ENCODE peak calls at places on chromosomes 13 and 19, in six cellular contexts. V, L, Z, E, C and F are unnamed samples.

GRCh38 chr13:98033277-98034247 is 80.1 kb downstream of the IPO5 start:
- DNase-seq in V (peak), L (peak), Z (no peak), E (no peak), C (no peak), F (peak)

GRCh38 chr13:75635101-75635620 is 969 bp upstream of the LMO7 start:
- DNase-seq in V (peak), L (no peak), Z (no peak), E (no peak), C (no peak), F (no peak)

GRCh38 chr13:50847501-50847900 is 4.0 kb upstream of the DLEU7 start:
- DNase-seq in V (no peak), L (no peak), Z (no peak), E (no peak), C (no peak), F (no peak)

GRCh38 chr19:44794610-44795009 is 14.3 kb upstream of the BCAM start:
- DNase-seq in V (no peak), L (no peak), Z (no peak), E (no peak), C (no peak), F (no peak)

GRCh38 chr13:102399791-102400618 is 1.8 kb downstream of the FGF14 start:
- DNase-seq in V (no peak), L (no peak), Z (no peak), E (peak), C (no peak), F (no peak)

GRCh38 chr13:31198524-31198923 is 1.3 kb upstream of the B3GLCT start:
- DNase-seq in V (no peak), L (no peak), Z (no peak), E (no peak), C (no peak), F (no peak)

GRCh38 chr19:1213391-1214286 is 8.1 kb downstream of the STK11 start:
- DNase-seq in V (no peak), L (no peak), Z (peak), E (no peak), C (no peak), F (no peak)

GRCh38 chr19:290539-291521 is at the start of gene PLPP2:
- DNase-seq in V (no peak), L (no peak), Z (no peak), E (peak), C (no peak), F (peak)

GRCh38 chr19:2484178-2484937 is 8.4 kb downstream of the GADD45B start:
- DNase-seq in V (no peak), L (no peak), Z (no peak), E (no peak), C (no peak), F (no peak)

GRCh38 chr13:20405691-20406090 is 120.0 kb downstream of the CRYL1 start:
- DNase-seq in V (no peak), L (no peak), Z (no peak), E (peak), C (no peak), F (no peak)

GRCh38 chr19:53824134-53824611 is at the start of gene NLRP12:
- DNase-seq in V (no peak), L (no peak), Z (no peak), E (no peak), C (no peak), F (no peak)

GRCh38 chr19:3189702-3190469 is 4.2 kb downstream of the NCLN start:
- DNase-seq in V (no peak), L (no peak), Z (no peak), E (no peak), C (no peak), F (peak)

GRCh38 chr13:110636701-110637201 is 21.4 kb downstream of the NAXD start:
- DNase-seq in V (no peak), L (no peak), Z (no peak), E (no peak), C (no peak), F (no peak)

GRCh38 chr19:29668746-29669609 is 3.7 kb downstream of the PLEKHF1 start:
- DNase-seq in V (no peak), L (no peak), Z (no peak), E (no peak), C (no peak), F (no peak)

GRCh38 chr19:29667941-29668340 is 2.7 kb downstream of the PLEKHF1 start:
- DNase-seq in V (no peak), L (no peak), Z (no peak), E (no peak), C (no peak), F (no peak)

GRCh38 chr19:29665826-29666633 is 769 bp downstream of the PLEKHF1 start:
- DNase-seq in V (no peak), L (no peak), Z (no peak), E (peak), C (no peak), F (no peak)

GRCh38 chr19:29666634-29667389 is 1.6 kb downstream of the PLEKHF1 start:
- DNase-seq in V (peak), L (no peak), Z (no peak), E (peak), C (no peak), F (no peak)

DNA sequence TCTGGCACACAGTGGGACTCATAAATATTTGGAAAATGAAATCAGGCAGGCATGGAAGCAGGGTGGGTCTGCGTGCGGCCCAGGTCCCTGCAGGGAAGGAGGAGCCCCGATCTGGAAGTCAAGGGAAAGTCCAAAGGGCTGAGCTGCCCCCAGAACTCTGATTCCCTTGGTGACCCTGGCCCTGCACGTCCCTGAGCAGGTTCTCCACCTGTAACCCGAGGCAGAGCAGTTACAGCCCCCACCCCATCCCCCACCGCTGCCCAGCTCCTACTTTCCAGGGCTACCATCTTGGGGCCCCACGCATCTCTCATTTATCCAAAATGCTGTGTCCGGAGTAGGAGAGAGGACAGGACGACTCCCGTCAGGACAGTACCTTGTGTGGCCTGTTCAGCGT is 2.1 kb downstream of the PLEKHF1 start:
- DNase-seq in V (no peak), L (no peak), Z (no peak), E (no peak), C (no peak), F (no peak)
- H3K4me3 ChIP-seq in V (no peak), L (no peak), Z (peak), E (no peak), C (no peak), F (peak)

DNA sequence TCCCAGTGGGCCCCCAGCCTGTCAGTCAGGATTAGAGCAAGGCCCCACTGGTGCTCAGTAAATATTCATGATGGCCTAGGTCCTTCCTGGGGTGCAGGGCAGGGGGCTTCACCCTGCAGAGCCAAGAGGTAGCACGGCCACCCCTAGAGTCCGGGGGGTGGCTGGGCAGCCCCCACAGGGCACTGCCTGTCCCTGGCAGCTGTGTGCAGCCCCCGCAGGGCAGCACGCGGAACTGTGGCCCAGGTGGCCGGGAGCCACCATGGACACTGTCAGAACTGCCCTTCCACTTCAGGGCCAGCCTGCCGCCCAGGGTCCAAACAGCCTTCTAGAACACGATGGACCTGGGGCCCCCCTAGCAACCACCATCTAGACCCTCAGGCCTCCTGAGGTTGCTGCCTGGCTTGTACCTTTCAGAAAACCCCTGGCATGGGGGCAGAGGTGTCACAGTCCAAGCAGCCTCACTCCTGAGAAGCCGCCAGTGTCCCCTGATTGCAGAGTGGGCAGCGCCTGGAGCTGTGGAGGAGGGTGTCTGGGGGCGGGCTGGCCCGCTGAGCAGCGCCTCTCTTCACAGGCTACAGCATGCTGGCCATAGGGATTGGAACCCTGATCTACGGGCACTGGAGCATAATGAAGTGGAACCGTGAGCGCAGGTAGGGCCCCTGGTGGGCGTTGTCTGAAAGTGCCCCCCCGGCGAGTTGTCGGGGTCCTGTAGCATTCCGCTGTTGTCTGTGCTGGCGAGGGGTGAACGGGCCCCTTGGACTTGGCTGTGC is 2.9 kb upstream of the YJEFN3 start:
- DNase-seq in V (no peak), L (no peak), Z (no peak), E (no peak), C (no peak), F (no peak)
- TF ChIP-seq ZNF274 in V (no peak), L (no peak), Z (no peak), E (no peak), C (no peak), F (no peak)

GRCh38 chr13:61410266-61410665 is 5.4 kb downstream of the PCDH20 start:
- DNase-seq in V (no peak), L (no peak), Z (no peak), E (no peak), C (no peak), F (no peak)
- H3K4me3 ChIP-seq in V (no peak), L (no peak), Z (no peak), E (no peak), C (no peak), F (no peak)

GRCh38 chr13:95185851-95186250 is 115.4 kb downstream of the ABCC4 start:
- DNase-seq in V (no peak), L (no peak), Z (no peak), E (no peak), C (no peak), F (no peak)
- TF ChIP-seq ZNF274 in V (no peak), L (no peak), Z (no peak), E (no peak), C (no peak), F (no peak)

GRCh38 chr19:35204799-35205732 is 23.5 kb downstream of the FAM187B start:
- DNase-seq in V (no peak), L (no peak), Z (peak), E (no peak), C (no peak), F (peak)

GRCh38 chr19:35206855-35207254 is 21.7 kb downstream of the FAM187B start:
- DNase-seq in V (no peak), L (no peak), Z (no peak), E (no peak), C (no peak), F (peak)

GRCh38 chr19:35205733-35206323 is 22.7 kb downstream of the FAM187B start:
- DNase-seq in V (no peak), L (no peak), Z (no peak), E (no peak), C (no peak), F (no peak)

GRCh38 chr19:35207391-35207871 is 21.1 kb downstream of the FAM187B start:
- DNase-seq in V (no peak), L (no peak), Z (no peak), E (no peak), C (no peak), F (no peak)

GRCh38 chr19:35206379-35206778 is 22.2 kb downstream of the FAM187B start:
- DNase-seq in V (no peak), L (no peak), Z (peak), E (peak), C (no peak), F (peak)
- H3K4me3 ChIP-seq in V (no peak), L (no peak), Z (peak), E (no peak), C (no peak), F (no peak)

GRCh38 chr13:112619730-112620639 is 32.0 kb upstream of the TUBGCP3 start:
- DNase-seq in V (no peak), L (peak), Z (no peak), E (peak), C (no peak), F (peak)
- TF ChIP-seq ZNF274 in V (no peak), L (no peak), Z (no peak), E (no peak), C (no peak), F (no peak)

DNA sequence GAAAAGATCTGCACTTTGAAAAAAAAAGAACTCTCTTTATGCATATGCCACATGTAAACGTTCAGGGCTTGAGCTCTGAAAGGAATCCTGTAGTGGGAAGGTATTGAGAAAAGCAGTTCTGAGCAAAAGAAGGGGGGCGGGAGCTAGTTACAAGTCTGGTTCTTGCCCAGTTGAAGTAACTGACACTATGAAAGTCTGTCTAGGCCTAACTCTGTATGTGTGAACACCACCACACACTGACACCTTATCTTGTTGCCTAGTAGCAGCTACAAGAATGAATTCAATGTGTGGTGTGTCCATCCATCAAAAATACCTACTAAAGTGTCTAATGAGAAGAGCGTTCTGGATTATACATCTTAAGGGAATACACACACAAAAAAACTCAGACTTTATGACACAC is 820.6 kb downstream of the DIAPH3 start:
- DNase-seq in V (no peak), L (no peak), Z (no peak), E (no peak), C (no peak), F (no peak)
- H3K4me3 ChIP-seq in V (no peak), L (no peak), Z (no peak), E (no peak), C (no peak), F (no peak)

DNA sequence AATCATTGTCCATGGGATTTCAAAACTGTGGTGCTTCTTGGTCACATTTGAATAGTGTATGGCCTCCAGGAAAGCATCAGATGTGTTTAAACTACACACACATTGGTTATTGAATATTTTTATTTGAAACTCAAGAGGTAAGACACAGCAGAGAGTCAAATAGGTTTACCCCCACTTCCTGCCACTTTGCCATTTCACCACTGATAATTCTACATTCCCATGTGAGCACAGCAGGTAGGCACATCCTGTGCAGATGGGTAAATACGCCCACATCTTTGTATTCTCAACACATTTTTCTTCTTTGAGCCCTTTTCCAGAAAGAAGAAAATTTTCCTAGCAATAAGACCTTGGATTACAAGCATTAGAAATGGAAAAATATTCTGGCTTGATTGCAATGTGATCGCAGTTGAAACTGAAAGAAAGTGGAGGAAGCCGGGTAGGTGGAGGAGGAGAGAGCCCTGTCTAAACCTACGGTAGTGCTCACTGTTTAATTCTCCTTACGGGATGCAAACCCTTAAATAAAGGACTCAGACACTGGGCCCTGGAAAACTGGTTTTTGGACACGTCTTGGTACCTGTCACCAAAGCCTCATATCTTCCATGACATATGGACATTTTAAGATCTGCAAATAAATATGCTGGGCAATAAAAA is 167.7 kb downstream of the COG6 start:
- DNase-seq in V (no peak), L (no peak), Z (no peak), E (no peak), C (no peak), F (no peak)
- TF ChIP-seq ZNF274 in V (no peak), L (no peak), Z (no peak), E (no peak), C (no peak), F (no peak)